ENCODE peak calls at places on chromosomes 6 and 20, in seven cellular contexts. G is CD8-positive, alpha-beta memory T cell; V is non-pigmented ciliary epithelial cell; I is skeletal muscle cell; C is amniotic stem cell; Q is GM20000; F is COR-L47. O is an unnamed sample.

GRCh38 chr6:54291146-54291545 is 17.1 kb upstream of the TINAG start:
- DNase-seq in G (no peak), V (peak), I (peak), C (peak), Q (no peak), F (no peak), O (peak)

GRCh38 chr6:116465246-116465645 is 4.1 kb downstream of the CALHM6 start:
- DNase-seq in G (no peak), V (no peak), I (no peak), C (no peak), Q (no peak), F (no peak), O (no peak)

GRCh38 chr6:22765015-22765414 is 195.6 kb downstream of the HDGFL1 start:
- DNase-seq in G (no peak), V (no peak), I (no peak), C (no peak), Q (no peak), F (no peak), O (no peak)

GRCh38 chr6:81886157-81886556 is 133.7 kb upstream of the TENT5A start:
- DNase-seq in G (no peak), V (no peak), I (no peak), C (no peak), Q (no peak), F (no peak), O (no peak)

GRCh38 chr6:34391711-34392496 is 565 bp downstream of the NUDT3 start:
- DNase-seq in G (peak), V (no peak), I (no peak), C (no peak), Q (peak), F (peak), O (no peak)

GRCh38 chr6:143536461-143536865 is 24.9 kb upstream of the FUCA2 start:
- DNase-seq in G (peak), V (no peak), I (no peak), C (peak), Q (no peak), F (no peak), O (no peak)

GRCh38 chr6:170292111-170292777 is 1.4 kb upstream of the DLL1 start:
- DNase-seq in G (no peak), V (no peak), I (no peak), C (no peak), Q (no peak), F (no peak), O (no peak)

GRCh38 chr6:167703781-167704180 is 122.9 kb upstream of the AFDN start:
- DNase-seq in G (no peak), V (no peak), I (no peak), C (no peak), Q (no peak), F (no peak), O (no peak)

GRCh38 chr20:19885981-19886665 is 128.1 kb downstream of the RIN2 start:
- DNase-seq in G (no peak), V (no peak), I (no peak), C (no peak), Q (no peak), F (no peak), O (no peak)

GRCh38 chr6:136095961-136096360 is 154.2 kb downstream of the MTFR2 start:
- DNase-seq in G (no peak), V (no peak), I (no peak), C (no peak), Q (no peak), F (no peak), O (peak)

GRCh38 chr20:19095762-19096161 is 116.7 kb upstream of the SLC24A3 start:
- DNase-seq in G (no peak), V (no peak), I (no peak), C (no peak), Q (no peak), F (no peak), O (no peak)

GRCh38 chr6:154509421-154510143 is 903 bp downstream of the CNKSR3 start:
- DNase-seq in G (no peak), V (no peak), I (no peak), C (no peak), Q (peak), F (no peak), O (no peak)

GRCh38 chr6:28880894-28881780 is 42.6 kb downstream of the TRIM27 start:
- DNase-seq in G (no peak), V (no peak), I (no peak), C (peak), Q (peak), F (peak), O (peak)

GRCh38 chr6:20058912-20059311 is 153.4 kb downstream of the MBOAT1 start:
- DNase-seq in G (no peak), V (no peak), I (no peak), C (no peak), Q (no peak), F (no peak), O (no peak)

GRCh38 chr20:31260326-31260932 is 3.0 kb downstream of the DEFB115 start:
- DNase-seq in G (no peak), V (no peak), I (no peak), C (no peak), Q (no peak), F (peak), O (no peak)

GRCh38 chr6:94289131-94289530 is 869.8 kb upstream of the EPHA7 start:
- DNase-seq in G (no peak), V (no peak), I (no peak), C (no peak), Q (no peak), F (no peak), O (no peak)

GRCh38 chr20:21272279-21272678 is 30.9 kb upstream of the XRN2 start:
- DNase-seq in G (no peak), V (peak), I (no peak), C (no peak), Q (no peak), F (no peak), O (peak)

GRCh38 chr6:85580104-85580877 is 13.4 kb downstream of the SNX14 start:
- DNase-seq in G (no peak), V (no peak), I (no peak), C (no peak), Q (no peak), F (no peak), O (no peak)

GRCh38 chr6:27129095-27129815 is 118.2 kb upstream of the PRSS16 start:
- DNase-seq in G (no peak), V (no peak), I (no peak), C (no peak), Q (no peak), F (no peak), O (no peak)

GRCh38 chr20:7454047-7454446 is 486.2 kb downstream of the HAO1 start:
- DNase-seq in G (no peak), V (no peak), I (no peak), C (no peak), Q (no peak), F (no peak), O (no peak)

GRCh38 chr6:11947063-11947462 is 65.0 kb upstream of the HIVEP1 start:
- DNase-seq in G (no peak), V (no peak), I (no peak), C (no peak), Q (no peak), F (no peak), O (no peak)

GRCh38 chr6:81890846-81891245 is 138.4 kb upstream of the TENT5A start:
- DNase-seq in G (no peak), V (peak), I (peak), C (peak), Q (no peak), F (no peak), O (peak)

GRCh38 chr6:63663147-63663877 is 27.7 kb downstream of the PHF3 start:
- DNase-seq in G (no peak), V (peak), I (peak), C (no peak), Q (no peak), F (no peak), O (peak)

GRCh38 chr6:169624785-169625184 is 77.0 kb downstream of the WDR27 start:
- DNase-seq in G (no peak), V (no peak), I (no peak), C (no peak), Q (no peak), F (no peak), O (no peak)

GRCh38 chr6:37024665-37025337 is 19.3 kb downstream of the FGD2 start:
- DNase-seq in G (no peak), V (no peak), I (no peak), C (no peak), Q (no peak), F (no peak), O (no peak)